ENCODE peak calls at places on chromosomes 7 and 10, in ten cellular contexts. One of them, this sample, is unnamed.

GRCh38 chr7:101870361-101871062 is 53.1 kb downstream of the CUX1 start:
- DNase-seq in RWPE1: peak; percentile 67
- DNase-seq in GM12891: no peak
- DNase-seq in SW480: no peak
- DNase-seq in NCI-H345: peak; percentile 31
- DNase-seq in dorsolateral prefrontal cortex: no peak
- DNase-seq in stimulated activated CD4-positive, alpha-beta T cell treated with anti-CD3 and anti-CD28 coated beads, TNF-alpha, amount 100 ng/mL, for 1 hour: no peak
- DNase-seq in AG09319: no peak
- DNase-seq in A172: no peak
- DNase-seq in neural crest cell: no peak
- DNase-seq in this sample: no peak

GRCh38 chr10:110387983-110388681 is 83.4 kb upstream of the SMNDC1 start:
- DNase-seq in RWPE1: no peak
- DNase-seq in GM12891: peak; percentile 53
- DNase-seq in SW480: peak; percentile 69
- DNase-seq in NCI-H345: no peak
- DNase-seq in dorsolateral prefrontal cortex: no peak
- DNase-seq in stimulated activated CD4-positive, alpha-beta T cell treated with anti-CD3 and anti-CD28 coated beads, TNF-alpha, amount 100 ng/mL, for 1 hour: peak; percentile 37
- DNase-seq in AG09319: no peak
- DNase-seq in A172: peak; percentile 51
- DNase-seq in neural crest cell: no peak
- DNase-seq in this sample: no peak

GRCh38 chr7:147896121-147896520 is 694.4 kb upstream of the C7orf33 start:
- DNase-seq in RWPE1: no peak
- DNase-seq in GM12891: no peak
- DNase-seq in SW480: no peak
- DNase-seq in NCI-H345: no peak
- DNase-seq in dorsolateral prefrontal cortex: no peak
- DNase-seq in stimulated activated CD4-positive, alpha-beta T cell treated with anti-CD3 and anti-CD28 coated beads, TNF-alpha, amount 100 ng/mL, for 1 hour: no peak
- DNase-seq in AG09319: no peak
- DNase-seq in A172: no peak
- DNase-seq in neural crest cell: no peak
- DNase-seq in this sample: no peak

GRCh38 chr10:69014171-69014570 is 25.6 kb downstream of the KIFBP start:
- DNase-seq in RWPE1: no peak
- DNase-seq in GM12891: no peak
- DNase-seq in SW480: no peak
- DNase-seq in NCI-H345: no peak
- DNase-seq in dorsolateral prefrontal cortex: no peak
- DNase-seq in stimulated activated CD4-positive, alpha-beta T cell treated with anti-CD3 and anti-CD28 coated beads, TNF-alpha, amount 100 ng/mL, for 1 hour: no peak
- DNase-seq in AG09319: no peak
- DNase-seq in A172: no peak
- DNase-seq in neural crest cell: no peak
- DNase-seq in this sample: no peak

GRCh38 chr7:66970310-66970709 is 25.1 kb downstream of the SBDS start:
- DNase-seq in RWPE1: no peak
- DNase-seq in GM12891: no peak
- DNase-seq in SW480: no peak
- DNase-seq in NCI-H345: no peak
- DNase-seq in dorsolateral prefrontal cortex: no peak
- DNase-seq in stimulated activated CD4-positive, alpha-beta T cell treated with anti-CD3 and anti-CD28 coated beads, TNF-alpha, amount 100 ng/mL, for 1 hour: no peak
- DNase-seq in AG09319: no peak
- DNase-seq in A172: no peak
- DNase-seq in neural crest cell: no peak
- DNase-seq in this sample: no peak

GRCh38 chr7:14639801-14640200 is 262.8 kb downstream of the DGKB start:
- DNase-seq in RWPE1: peak; percentile 1
- DNase-seq in GM12891: no peak
- DNase-seq in SW480: no peak
- DNase-seq in NCI-H345: peak; percentile 36
- DNase-seq in dorsolateral prefrontal cortex: no peak
- DNase-seq in stimulated activated CD4-positive, alpha-beta T cell treated with anti-CD3 and anti-CD28 coated beads, TNF-alpha, amount 100 ng/mL, for 1 hour: no peak
- DNase-seq in AG09319: no peak
- DNase-seq in A172: no peak
- DNase-seq in neural crest cell: no peak
- DNase-seq in this sample: no peak

GRCh38 chr7:81299711-81300110 is 380.9 kb upstream of the SEMA3C start:
- DNase-seq in RWPE1: peak; percentile 8
- DNase-seq in GM12891: no peak
- DNase-seq in SW480: no peak
- DNase-seq in NCI-H345: no peak
- DNase-seq in dorsolateral prefrontal cortex: no peak
- DNase-seq in stimulated activated CD4-positive, alpha-beta T cell treated with anti-CD3 and anti-CD28 coated beads, TNF-alpha, amount 100 ng/mL, for 1 hour: no peak
- DNase-seq in AG09319: no peak
- DNase-seq in A172: peak; percentile 18
- DNase-seq in neural crest cell: no peak
- DNase-seq in this sample: no peak

GRCh38 chr7:80632819-80633218 is 5.6 kb upstream of the CD36 start:
- DNase-seq in RWPE1: no peak
- DNase-seq in GM12891: no peak
- DNase-seq in SW480: no peak
- DNase-seq in NCI-H345: no peak
- DNase-seq in dorsolateral prefrontal cortex: no peak
- DNase-seq in stimulated activated CD4-positive, alpha-beta T cell treated with anti-CD3 and anti-CD28 coated beads, TNF-alpha, amount 100 ng/mL, for 1 hour: no peak
- DNase-seq in AG09319: no peak
- DNase-seq in A172: no peak
- DNase-seq in neural crest cell: no peak
- DNase-seq in this sample: no peak

GRCh38 chr10:22158426-22158825 is 59.4 kb downstream of the EBLN1 start:
- DNase-seq in RWPE1: no peak
- DNase-seq in GM12891: no peak
- DNase-seq in SW480: no peak
- DNase-seq in NCI-H345: no peak
- DNase-seq in dorsolateral prefrontal cortex: no peak
- DNase-seq in stimulated activated CD4-positive, alpha-beta T cell treated with anti-CD3 and anti-CD28 coated beads, TNF-alpha, amount 100 ng/mL, for 1 hour: no peak
- DNase-seq in AG09319: no peak
- DNase-seq in A172: no peak
- DNase-seq in neural crest cell: no peak
- DNase-seq in this sample: no peak

GRCh38 chr10:115936926-115937755 is 335.9 kb downstream of the GFRA1 start:
- DNase-seq in RWPE1: no peak
- DNase-seq in GM12891: no peak
- DNase-seq in SW480: no peak
- DNase-seq in NCI-H345: no peak
- DNase-seq in dorsolateral prefrontal cortex: no peak
- DNase-seq in stimulated activated CD4-positive, alpha-beta T cell treated with anti-CD3 and anti-CD28 coated beads, TNF-alpha, amount 100 ng/mL, for 1 hour: no peak
- DNase-seq in AG09319: no peak
- DNase-seq in A172: peak; percentile 79
- DNase-seq in neural crest cell: no peak
- DNase-seq in this sample: no peak

GRCh38 chr10:72254891-72255568 is 18.7 kb upstream of the DDIT4 start:
- DNase-seq in RWPE1: peak; percentile 90
- DNase-seq in GM12891: no peak
- DNase-seq in SW480: peak; percentile 64
- DNase-seq in NCI-H345: peak; percentile 53
- DNase-seq in dorsolateral prefrontal cortex: peak; percentile 90
- DNase-seq in stimulated activated CD4-positive, alpha-beta T cell treated with anti-CD3 and anti-CD28 coated beads, TNF-alpha, amount 100 ng/mL, for 1 hour: no peak
- DNase-seq in AG09319: no peak
- DNase-seq in A172: peak; percentile 53
- DNase-seq in neural crest cell: peak; percentile 56
- DNase-seq in this sample: peak; percentile 51

GRCh38 chr10:49742683-49743463 is 19.2 kb downstream of the OGDHL start:
- DNase-seq in RWPE1: no peak
- DNase-seq in GM12891: no peak
- DNase-seq in SW480: no peak
- DNase-seq in NCI-H345: no peak
- DNase-seq in dorsolateral prefrontal cortex: no peak
- DNase-seq in stimulated activated CD4-positive, alpha-beta T cell treated with anti-CD3 and anti-CD28 coated beads, TNF-alpha, amount 100 ng/mL, for 1 hour: no peak
- DNase-seq in AG09319: no peak
- DNase-seq in A172: no peak
- DNase-seq in neural crest cell: no peak
- DNase-seq in this sample: no peak

GRCh38 chr7:47937065-47937687 is 11.1 kb downstream of the PKD1L1 start:
- DNase-seq in RWPE1: no peak
- DNase-seq in GM12891: peak; percentile 76
- DNase-seq in SW480: no peak
- DNase-seq in NCI-H345: peak; percentile 28
- DNase-seq in dorsolateral prefrontal cortex: no peak
- DNase-seq in stimulated activated CD4-positive, alpha-beta T cell treated with anti-CD3 and anti-CD28 coated beads, TNF-alpha, amount 100 ng/mL, for 1 hour: no peak
- DNase-seq in AG09319: no peak
- DNase-seq in A172: no peak
- DNase-seq in neural crest cell: no peak
- DNase-seq in this sample: no peak

GRCh38 chr7:70171369-70171768 is 573.1 kb downstream of the AUTS2 start:
- DNase-seq in RWPE1: no peak
- DNase-seq in GM12891: no peak
- DNase-seq in SW480: no peak
- DNase-seq in NCI-H345: no peak
- DNase-seq in dorsolateral prefrontal cortex: no peak
- DNase-seq in stimulated activated CD4-positive, alpha-beta T cell treated with anti-CD3 and anti-CD28 coated beads, TNF-alpha, amount 100 ng/mL, for 1 hour: no peak
- DNase-seq in AG09319: no peak
- DNase-seq in A172: no peak
- DNase-seq in neural crest cell: no peak
- DNase-seq in this sample: no peak

GRCh38 chr7:24668922-24669635 is 88.2 kb downstream of the GSDME start:
- DNase-seq in RWPE1: peak; percentile 57
- DNase-seq in GM12891: no peak
- DNase-seq in SW480: peak; percentile 37
- DNase-seq in NCI-H345: no peak
- DNase-seq in dorsolateral prefrontal cortex: no peak
- DNase-seq in stimulated activated CD4-positive, alpha-beta T cell treated with anti-CD3 and anti-CD28 coated beads, TNF-alpha, amount 100 ng/mL, for 1 hour: no peak
- DNase-seq in AG09319: no peak
- DNase-seq in A172: peak; percentile 53
- DNase-seq in neural crest cell: no peak
- DNase-seq in this sample: no peak

GRCh38 chr10:42990016-42990720 is 86.7 kb upstream of the RET start:
- DNase-seq in RWPE1: no peak
- DNase-seq in GM12891: peak; percentile 6
- DNase-seq in SW480: no peak
- DNase-seq in NCI-H345: no peak
- DNase-seq in dorsolateral prefrontal cortex: peak; percentile 12
- DNase-seq in stimulated activated CD4-positive, alpha-beta T cell treated with anti-CD3 and anti-CD28 coated beads, TNF-alpha, amount 100 ng/mL, for 1 hour: no peak
- DNase-seq in AG09319: no peak
- DNase-seq in A172: no peak
- DNase-seq in neural crest cell: no peak
- DNase-seq in this sample: peak; percentile 27

GRCh38 chr7:85471740-85472139 is 284.9 kb upstream of the SEMA3D start:
- DNase-seq in RWPE1: no peak
- DNase-seq in GM12891: no peak
- DNase-seq in SW480: peak; percentile 9
- DNase-seq in NCI-H345: no peak
- DNase-seq in dorsolateral prefrontal cortex: no peak
- DNase-seq in stimulated activated CD4-positive, alpha-beta T cell treated with anti-CD3 and anti-CD28 coated beads, TNF-alpha, amount 100 ng/mL, for 1 hour: no peak
- DNase-seq in AG09319: no peak
- DNase-seq in A172: peak; percentile 9
- DNase-seq in neural crest cell: no peak
- DNase-seq in this sample: no peak

GRCh38 chr7:68224041-68224534 is 1227.5 kb downstream of the TYW1 start:
- DNase-seq in RWPE1: no peak
- DNase-seq in GM12891: no peak
- DNase-seq in SW480: no peak
- DNase-seq in NCI-H345: peak; percentile 66
- DNase-seq in dorsolateral prefrontal cortex: no peak
- DNase-seq in stimulated activated CD4-positive, alpha-beta T cell treated with anti-CD3 and anti-CD28 coated beads, TNF-alpha, amount 100 ng/mL, for 1 hour: no peak
- DNase-seq in AG09319: no peak
- DNase-seq in A172: no peak
- DNase-seq in neural crest cell: peak; percentile 9
- DNase-seq in this sample: no peak